ENCODE peak calls at places on chromosomes 16 and 17, in six cellular contexts. X is HCT116, K is SK-N-SH, M is A549, A is GM23338, V is K562. J is an unnamed sample.

GRCh38 chr17:72191356-72191755 is 70.5 kb downstream of the SOX9 start:
- DNase-seq in X (no peak), K (no peak), M (no peak), A (no peak), V (no peak), J (no peak)

GRCh38 chr16:66603537-66604375 is 748 bp upstream of the CMTM3 start:
- DNase-seq in X (no peak), K (peak; percentile 76), M (peak; percentile 87), A (peak; percentile 74), V (peak; percentile 78), J (peak; percentile 95)

GRCh38 chr16:29315046-29315445 is 91.5 kb downstream of the NPIPB11 start:
- DNase-seq in X (no peak), K (no peak), M (no peak), A (no peak), V (no peak), J (no peak)

GRCh38 chr16:89114159-89114981 is 20.7 kb downstream of the ACSF3 start:
- DNase-seq in X (no peak), K (no peak), M (no peak), A (peak; percentile 56), V (no peak), J (no peak)

GRCh38 chr17:7393613-7394451 is 493 bp downstream of the PLSCR3 start:
- DNase-seq in X (no peak), K (peak; percentile 74), M (no peak), A (peak; percentile 88), V (no peak), J (no peak)

GRCh38 chr16:24988137-24988535 is 27.0 kb downstream of the ARHGAP17 start:
- DNase-seq in X (no peak), K (no peak), M (no peak), A (no peak), V (no peak), J (no peak)

GRCh38 chr17:8324913-8325312 is 14.7 kb upstream of the ODF4 start:
- DNase-seq in X (no peak), K (no peak), M (no peak), A (no peak), V (no peak), J (peak; percentile 29)

GRCh38 chr17:40320771-40321501 is 12.0 kb downstream of the RARA start:
- DNase-seq in X (no peak), K (no peak), M (no peak), A (no peak), V (peak; percentile 57), J (no peak)

GRCh38 chr17:78883533-78884131 is 19.4 kb downstream of the CEP295NL start:
- DNase-seq in X (peak; percentile 72), K (peak; percentile 93), M (peak; percentile 86), A (peak; percentile 77), V (no peak), J (peak; percentile 70)

GRCh38 chr17:12928736-12929135 is 89.1 kb downstream of the ELAC2 start:
- DNase-seq in X (no peak), K (no peak), M (peak; percentile 25), A (peak; percentile 40), V (no peak), J (no peak)
- TF ChIP-seq REST in X (no peak), K (no peak), M (no peak), A (no peak), V (no peak), J (no peak)

GRCh38 chr16:4316732-4317461 is 1.0 kb downstream of the GLIS2 start:
- DNase-seq in X (no peak), K (peak; percentile 74), M (peak; percentile 81), A (no peak), V (no peak), J (no peak)

GRCh38 chr16:4313563-4314531 is 2.0 kb upstream of the GLIS2 start:
- DNase-seq in X (peak; percentile 64), K (peak; percentile 79), M (peak; percentile 95), A (peak; percentile 86), V (peak; percentile 76), J (no peak)

GRCh38 chr16:4315185-4316102 is at the start of gene GLIS2:
- DNase-seq in X (peak; percentile 28), K (peak; percentile 94), M (peak; percentile 89), A (peak; percentile 89), V (peak; percentile 85), J (no peak)

GRCh38 chr16:4316103-4316731 is 350 bp downstream of the GLIS2 start:
- DNase-seq in X (no peak), K (peak; percentile 78), M (no peak), A (peak; percentile 65), V (peak; percentile 69), J (no peak)

GRCh38 chr16:4314532-4315184 is 1.2 kb upstream of the GLIS2 start:
- DNase-seq in X (peak; percentile 70), K (peak; percentile 68), M (peak; percentile 94), A (peak; percentile 72), V (no peak), J (no peak)
- TF ChIP-seq REST in X (no peak), K (no peak), M (no peak), A (no peak), V (no peak), J (no peak)

GRCh38 chr16:51313204-51313603 is 162.1 kb upstream of the SALL1 start:
- DNase-seq in X (no peak), K (no peak), M (no peak), A (no peak), V (no peak), J (no peak)
- TF ChIP-seq REST in X (no peak), K (no peak), M (no peak), A (no peak), V (no peak), J (no peak)

DNA sequence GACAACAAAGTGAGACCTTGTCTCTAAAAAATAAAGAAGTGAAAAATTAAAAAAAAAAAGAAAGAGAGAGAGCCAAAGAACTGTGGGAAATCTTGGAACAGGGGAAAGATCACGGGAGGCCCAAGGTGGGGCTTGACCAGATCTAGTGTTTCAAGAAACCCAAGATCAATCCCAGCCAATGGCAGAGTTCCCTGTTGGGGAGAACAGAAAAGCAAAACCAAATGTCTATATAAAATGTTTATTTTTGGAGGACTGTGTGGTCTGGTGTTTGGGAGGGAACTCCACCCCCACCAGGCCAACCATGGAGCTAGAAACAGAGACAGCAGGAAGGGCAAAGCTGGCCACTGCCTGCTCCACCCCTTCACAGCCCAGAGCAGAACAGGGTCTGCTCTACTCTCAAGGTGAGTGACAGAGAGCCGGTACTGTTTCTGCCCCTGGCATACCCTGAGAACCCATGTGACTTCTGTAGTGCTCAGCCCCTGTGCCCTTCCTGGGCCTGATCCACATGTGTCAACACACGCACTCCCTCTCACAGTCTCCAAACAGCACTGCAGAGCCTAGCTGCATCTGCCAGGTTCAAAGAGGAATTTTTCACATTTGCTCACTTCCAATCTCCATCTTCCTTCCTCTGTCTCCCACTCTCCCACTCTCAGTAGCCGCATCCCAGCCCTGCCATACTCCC is 3.7 kb downstream of the TMEM101 start:
- DNase-seq in X (no peak), K (no peak), M (no peak), A (no peak), V (peak; percentile 9), J (no peak)
- TF ChIP-seq REST in X (no peak), K (no peak), M (no peak), A (no peak), V (no peak), J (no peak)

DNA sequence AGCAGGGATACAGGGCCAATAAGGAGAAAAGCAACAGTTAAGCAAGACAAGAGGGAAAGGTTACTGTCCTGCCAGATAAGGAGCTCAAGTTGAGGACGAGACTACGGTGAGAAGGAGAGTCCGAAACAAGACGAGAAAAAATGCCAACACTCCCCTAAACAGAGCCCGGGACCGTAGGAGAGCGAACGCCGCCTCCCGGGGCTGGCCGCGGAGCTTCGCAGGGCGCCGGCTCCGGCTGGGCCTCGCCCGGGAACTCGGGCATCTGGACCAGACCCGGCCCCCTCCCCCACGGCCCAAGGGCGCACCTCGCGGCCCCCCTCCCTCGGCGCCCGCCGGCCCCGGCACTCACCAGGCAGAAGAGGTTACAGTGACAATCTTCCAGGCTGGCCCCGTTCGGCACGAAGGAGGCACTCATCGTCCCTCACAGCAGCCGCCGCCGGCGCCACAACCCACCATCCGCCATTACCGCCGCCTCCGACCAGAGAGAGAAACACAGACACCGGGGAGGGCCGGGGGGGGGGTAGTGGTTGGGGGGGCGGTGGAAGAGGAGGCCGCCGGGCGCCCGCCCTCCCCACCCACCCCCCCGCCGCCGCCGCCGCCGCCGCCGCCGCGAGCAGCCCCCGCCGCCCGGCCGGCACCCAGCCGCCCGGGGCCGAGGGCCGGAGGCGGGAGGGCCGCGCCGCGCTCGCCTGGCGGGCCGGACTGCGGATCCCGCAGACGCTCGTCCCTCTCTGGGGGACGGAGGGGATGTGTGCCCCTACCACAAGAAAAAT is at the start of gene MED13:
- DNase-seq in X (no peak), K (peak; percentile 91), M (peak; percentile 50), A (peak; percentile 64), V (peak; percentile 72), J (no peak)
- TF ChIP-seq REST in X (no peak), K (no peak), M (no peak), A (no peak), V (no peak), J (no peak)

GRCh38 chr16:73047536-73048291 is at the start of gene ZFHX3:
- DNase-seq in X (no peak), K (peak; percentile 82), M (peak; percentile 73), A (peak; percentile 87), V (no peak), J (peak; percentile 63)
- TF ChIP-seq REST in X (no peak), K (no peak), M (no peak), A (no peak), V (no peak), J (no peak)

GRCh38 chr16:84361546-84361945 is 6.8 kb upstream of the ATP2C2 start:
- DNase-seq in X (no peak), K (no peak), M (no peak), A (no peak), V (no peak), J (no peak)

GRCh38 chr16:84359326-84359725 is 9.0 kb upstream of the ATP2C2 start:
- DNase-seq in X (no peak), K (no peak), M (no peak), A (no peak), V (no peak), J (no peak)

GRCh38 chr16:84358601-84359295 is 9.6 kb upstream of the ATP2C2 start:
- DNase-seq in X (no peak), K (no peak), M (no peak), A (no peak), V (no peak), J (no peak)

GRCh38 chr16:84360748-84361147 is 7.6 kb upstream of the ATP2C2 start:
- DNase-seq in X (no peak), K (no peak), M (no peak), A (no peak), V (no peak), J (no peak)

DNA sequence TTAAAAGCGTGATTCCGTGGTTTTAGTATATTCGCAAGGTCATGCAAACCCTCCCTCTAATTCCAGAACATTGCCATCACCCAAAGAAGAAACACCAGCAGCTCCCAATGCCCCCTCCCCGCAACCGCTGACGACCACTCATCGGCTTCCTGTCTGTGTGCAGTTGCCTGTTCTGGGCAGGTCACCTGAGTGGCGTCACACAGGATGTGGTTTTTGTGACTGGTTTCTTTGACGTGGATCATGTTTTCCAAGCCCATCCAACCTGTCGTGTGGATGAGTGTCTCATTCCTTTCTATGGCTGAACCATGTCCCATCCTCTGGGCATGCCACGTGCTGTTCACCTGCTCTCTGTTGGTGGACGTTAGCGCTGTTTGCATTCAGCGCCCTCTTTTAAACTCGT is 8.2 kb upstream of the ATP2C2 start:
- DNase-seq in X (no peak), K (no peak), M (no peak), A (no peak), V (no peak), J (no peak)
- TF ChIP-seq REST in X (no peak), K (no peak), M (no peak), A (no peak), V (no peak), J (no peak)